ENCODE peak calls at places on chromosomes 3 and 15, in nine cellular contexts. Z is RKO; N is activated effector memory CD4-positive, alpha-beta T cell treated with anti-CD3 and anti-CD28 coated beads, Interleukin-2, amount 50 U/mL, for 16 hours; F is activated naive CD8-positive, alpha-beta T cell treated with anti-CD3 and anti-CD28 coated beads for 36 hours; P is NCI-H146; E is NCI-H526; S is stimulated activated CD4-positive, alpha-beta T cell treated with anti-CD3 and anti-CD28 coated beads, Interleukin-12 subunit alpha, Interleukin-12 subunit beta, amount 100 ng/mL, for 4 hours; X is Daoy; G is naive B cell. D is an unnamed sample.

GRCh38 chr3:184525337-184526157 is 36.0 kb upstream of the EPHB3 start:
- DNase-seq in X (no peak), N (peak), S (no peak), F (no peak), E (peak), G (no peak), P (peak), Z (no peak), D (no peak)

GRCh38 chr15:87213646-87214045 is 1042.9 kb downstream of the NTRK3 start:
- DNase-seq in P (no peak), Z (no peak), N (no peak), G (no peak), S (no peak), X (no peak), F (no peak), E (no peak), D (no peak)

GRCh38 chr3:188179006-188179966 is 25.3 kb downstream of the LPP start:
- DNase-seq in G (no peak), X (no peak), N (no peak), S (no peak), F (no peak), P (no peak), Z (no peak), E (no peak), D (peak)

GRCh38 chr3:183513046-183513706 is 42.3 kb downstream of the KLHL6 start:
- DNase-seq in X (no peak), N (peak), E (no peak), P (no peak), F (peak), G (peak), S (no peak), Z (no peak), D (no peak)

GRCh38 chr15:79967331-79968182 is 3.4 kb downstream of the BCL2A1 start:
- DNase-seq in F (no peak), P (no peak), S (no peak), N (no peak), G (no peak), Z (peak), X (peak), E (no peak), D (no peak)

GRCh38 chr3:126494204-126494603 is 18.5 kb upstream of the ZXDC start:
- DNase-seq in E (no peak), P (no peak), G (no peak), X (no peak), F (no peak), N (no peak), Z (no peak), S (no peak), D (no peak)

GRCh38 chr3:160016972-160017371 is 28.3 kb downstream of the IL12A start:
- DNase-seq in F (no peak), P (no peak), N (no peak), S (no peak), E (no peak), Z (no peak), X (peak), G (no peak), D (no peak)

GRCh38 chr15:40028853-40029252 is 10.1 kb downstream of the SRP14 start:
- DNase-seq in S (no peak), E (no peak), F (no peak), X (no peak), P (no peak), G (no peak), N (no peak), Z (no peak), D (no peak)

D was measured in germinal center.